ENCODE peak calls at places on chromosomes 13 and 19, in nine cellular contexts. A is AG04450, D is heart left ventricle, M is stomach, U is WERI-Rb-1, C is gastrocnemius medialis, F is AG04449, K is spleen, P is GM23338. S is an unnamed sample.

GRCh38 chr13:111323950-111324651 is 3.7 kb downstream of the TEX29 start:
- DNase-seq in A (no peak), D (no peak), M (peak; percentile 8), U (no peak), C (no peak), F (no peak), K (peak; percentile 58), P (no peak), S (peak; percentile 57)

GRCh38 chr19:43462887-43463380 is 2.5 kb downstream of the LYPD3 start:
- DNase-seq in A (no peak), D (no peak), M (no peak), U (no peak), C (no peak), F (no peak), K (no peak), P (no peak), S (no peak)

GRCh38 chr19:45442927-45443461 is 19.3 kb upstream of the ERCC1 start:
- DNase-seq in A (no peak), D (no peak), M (peak; percentile 42), U (peak; percentile 68), C (peak; percentile 52), F (no peak), K (peak; percentile 84), P (peak; percentile 69), S (no peak)

GRCh38 chr13:107641574-107641973 is 573.8 kb downstream of the LIG4 start:
- DNase-seq in A (no peak), D (no peak), M (no peak), U (no peak), C (no peak), F (no peak), K (no peak), P (no peak), S (no peak)

GRCh38 chr19:8085606-8086464 is 33.3 kb downstream of the CCL25 start:
- DNase-seq in A (no peak), D (no peak), M (no peak), U (peak; percentile 26), C (no peak), F (no peak), K (no peak), P (no peak), S (no peak)

GRCh38 chr13:28707629-28708427 is 10.9 kb downstream of the SLC46A3 start:
- DNase-seq in A (peak; percentile 65), D (no peak), M (no peak), U (no peak), C (no peak), F (peak; percentile 84), K (no peak), P (no peak), S (no peak)

GRCh38 chr13:70249332-70250064 is 141.2 kb upstream of the KLHL1 start:
- DNase-seq in A (no peak), D (no peak), M (no peak), U (no peak), C (no peak), F (no peak), K (no peak), P (peak; percentile 54), S (no peak)

GRCh38 chr19:51703655-51704515 is 10.8 kb downstream of the SPACA6 start:
- DNase-seq in A (peak; percentile 67), D (peak; percentile 98), M (peak; percentile 98), U (peak; percentile 96), C (peak; percentile 87), F (peak; percentile 53), K (peak; percentile 99), P (peak; percentile 98), S (peak; percentile 95)

GRCh38 chr13:94454906-94455305 is 24.6 kb downstream of the DCT start:
- DNase-seq in A (no peak), D (no peak), M (no peak), U (no peak), C (no peak), F (no peak), K (no peak), P (no peak), S (no peak)

GRCh38 chr13:43895940-43896339 is 16.2 kb downstream of the LACC1 start:
- DNase-seq in A (peak; percentile 38), D (no peak), M (no peak), U (no peak), C (no peak), F (no peak), K (no peak), P (no peak), S (peak; percentile 16)

GRCh38 chr13:98653471-98653985 is 76.6 kb upstream of the STK24 start:
- DNase-seq in A (peak; percentile 33), D (peak; percentile 76), M (peak; percentile 88), U (peak; percentile 99), C (peak; percentile 72), F (peak; percentile 10), K (peak; percentile 85), P (peak; percentile 95), S (peak; percentile 94)

GRCh38 chr19:45138303-45138751 is 22.5 kb downstream of the NKPD1 start:
- DNase-seq in A (no peak), D (no peak), M (no peak), U (no peak), C (no peak), F (no peak), K (no peak), P (no peak), S (no peak)

GRCh38 chr13:28467886-28468519 is 26.9 kb downstream of the FLT1 start:
- DNase-seq in A (no peak), D (no peak), M (no peak), U (no peak), C (no peak), F (no peak), K (no peak), P (no peak), S (no peak)

DNA sequence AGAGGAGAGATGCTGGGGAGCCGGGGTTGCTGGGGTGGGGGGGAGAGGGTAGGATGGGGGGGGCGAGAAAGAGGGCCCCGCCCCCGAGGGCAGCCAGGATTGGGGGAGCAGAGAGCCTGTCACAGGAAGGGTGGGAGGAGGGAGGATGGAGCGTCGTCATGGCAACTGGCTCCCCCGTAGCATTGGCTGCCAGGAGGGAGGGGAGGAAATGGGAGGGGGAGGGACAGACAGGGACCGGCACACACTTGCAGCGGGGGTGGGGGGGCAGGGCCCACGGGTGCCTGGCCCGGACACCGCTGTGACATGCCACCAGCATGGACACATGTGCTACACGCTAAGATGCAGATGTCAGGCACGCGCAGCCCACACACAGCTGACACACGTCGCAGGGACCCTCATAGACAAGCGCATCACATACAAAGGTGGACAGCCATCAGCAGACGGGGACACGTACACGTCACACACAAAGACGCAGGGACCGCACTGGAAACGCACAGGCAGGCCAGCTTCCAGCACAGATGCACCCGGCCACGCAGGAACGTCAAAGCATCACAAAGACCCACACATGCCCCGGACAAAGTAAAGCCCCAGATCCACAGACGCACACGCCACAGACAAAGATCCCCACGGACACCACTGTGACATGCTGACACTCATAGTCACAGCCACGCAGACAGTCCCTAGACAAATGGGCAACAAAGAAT is at the start of gene LMTK3:
- DNase-seq in A (no peak), D (no peak), M (no peak), U (peak; percentile 58), C (no peak), F (no peak), K (peak; percentile 83), P (peak; percentile 87), S (no peak)
- H3K4me3 ChIP-seq in A (peak within 1 kb of the TSS; percentile 39), D (peak within 1 kb of the TSS; percentile 38), M (peak within 1 kb of the TSS; percentile 8), U (peak within 1 kb of the TSS; percentile 46), C (no peak within 1 kb of the TSS), F (peak within 1 kb of the TSS; percentile 50), K (peak within 1 kb of the TSS; percentile 34), P (peak within 1 kb of the TSS; percentile 90), S (no peak within 1 kb of the TSS)

GRCh38 chr13:60165391-60166099 is 1.8 kb upstream of the DIAPH3 start:
- DNase-seq in A (peak; percentile 30), D (no peak), M (no peak), U (peak; percentile 12), C (no peak), F (no peak), K (no peak), P (no peak), S (no peak)
- H3K4me3 ChIP-seq in A (peak overlapping the region; percentile 34), D (peak overlapping the region; percentile 70), M (no peak overlapping the region), U (no peak overlapping the region), C (no peak overlapping the region), F (peak overlapping the region; percentile 31), K (no peak overlapping the region), P (peak overlapping the region; percentile 76), S (no peak overlapping the region)

GRCh38 chr19:408441-409005 is 424 bp downstream of the C2CD4C start:
- DNase-seq in A (no peak), D (peak; percentile 57), M (no peak), U (peak; percentile 66), C (no peak), F (no peak), K (peak; percentile 62), P (no peak), S (peak; percentile 41)

GRCh38 chr19:410243-410781 is 1.4 kb upstream of the C2CD4C start:
- DNase-seq in A (no peak), D (peak; percentile 45), M (no peak), U (peak; percentile 6), C (no peak), F (no peak), K (peak; percentile 54), P (no peak), S (peak; percentile 41)

GRCh38 chr19:407501-408440 is 1.2 kb downstream of the C2CD4C start:
- DNase-seq in A (no peak), D (peak; percentile 50), M (no peak), U (peak; percentile 10), C (no peak), F (no peak), K (peak; percentile 67), P (no peak), S (no peak)

GRCh38 chr19:409515-410242 is 732 bp upstream of the C2CD4C start:
- DNase-seq in A (no peak), D (peak; percentile 51), M (no peak), U (peak; percentile 34), C (no peak), F (no peak), K (peak; percentile 58), P (peak; percentile 57), S (peak; percentile 36)

DNA sequence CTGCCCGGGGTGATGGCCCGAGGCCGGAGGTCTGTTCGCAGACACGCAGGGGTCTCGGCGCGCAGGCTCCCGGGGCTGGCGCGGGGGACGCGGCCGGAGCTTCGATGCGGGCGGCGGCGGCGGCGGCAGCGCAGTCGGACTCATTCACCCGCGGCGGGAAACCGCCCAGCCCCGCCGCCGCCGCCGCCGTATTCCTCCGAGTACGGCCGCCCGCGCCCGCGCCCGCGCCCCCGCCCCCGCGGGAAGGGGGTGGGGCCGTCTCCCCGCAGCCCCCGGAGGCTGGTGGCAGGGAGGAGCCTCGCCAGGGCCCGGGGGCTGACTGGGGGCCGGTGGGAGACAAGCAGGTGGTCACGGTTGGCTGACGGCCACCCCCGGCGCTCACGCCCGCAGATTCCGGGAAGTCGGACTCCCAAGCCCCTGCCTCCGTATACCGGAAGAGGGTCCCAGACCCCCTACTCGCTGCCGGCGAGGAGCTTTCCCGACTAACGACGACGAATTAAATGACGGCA is at the start of gene C2CD4C:
- DNase-seq in A (no peak), D (peak; percentile 64), M (no peak), U (peak; percentile 46), C (no peak), F (no peak), K (no peak), P (peak; percentile 60), S (peak; percentile 37)
- H3K4me3 ChIP-seq in A (peak within 1 kb of the TSS; percentile 32), D (peak within 1 kb of the TSS; percentile 59), M (peak within 1 kb of the TSS; percentile 44), U (peak within 1 kb of the TSS; percentile 73), C (peak within 1 kb of the TSS; percentile 43), F (peak within 1 kb of the TSS; percentile 40), K (peak within 1 kb of the TSS; percentile 36), P (peak within 1 kb of the TSS; percentile 76), S (no peak within 1 kb of the TSS)

DNA sequence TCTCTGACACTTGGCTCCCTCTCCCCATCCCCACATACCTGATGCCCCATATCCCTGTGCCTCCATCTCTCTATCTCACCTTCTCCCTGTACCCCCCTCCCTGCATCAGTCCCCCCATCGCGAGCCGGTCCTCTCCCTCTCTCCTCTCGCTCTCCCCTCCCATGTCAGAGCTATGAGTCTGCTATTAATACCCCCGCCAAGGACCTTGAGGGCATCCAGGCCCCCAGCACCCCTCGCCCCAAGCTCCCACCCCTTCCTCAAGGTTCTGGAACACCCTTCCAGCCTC is 1.6 kb downstream of the GRIN2D start:
- DNase-seq in A (no peak), D (no peak), M (no peak), U (no peak), C (no peak), F (no peak), K (no peak), P (peak; percentile 68), S (no peak)
- H3K4me3 ChIP-seq in A (no peak overlapping the region), D (no peak overlapping the region), M (no peak overlapping the region), U (peak overlapping the region; percentile 85), C (no peak overlapping the region), F (no peak overlapping the region), K (no peak overlapping the region), P (peak overlapping the region; percentile 74), S (no peak overlapping the region)

S was measured in SJSA1.